ENCODE peak calls at places on chromosomes 6 and 20, in five cellular contexts. E is cardiac muscle cell, P is NCI-H1092 treated with DMSO at 0.1 percent for 48 hours, C is H9, N is HFFc6. A is an unnamed sample.

GRCh38 chr20:3221398-3222226 is 12.3 kb downstream of the ITPA start:
- DNase-seq in C (no peak), N (no peak), E (no peak), P (peak), A (no peak)

GRCh38 chr6:1761472-1761871 is 151.8 kb downstream of the FOXC1 start:
- DNase-seq in P (peak), C (no peak), E (no peak), N (no peak), A (no peak)

GRCh38 chr20:62745959-62746288 is 37.3 kb downstream of the NTSR1 start:
- DNase-seq in E (no peak), P (no peak), C (no peak), N (no peak), A (no peak)

GRCh38 chr6:41685641-41686380 is 47.5 kb downstream of the MDFI start:
- DNase-seq in C (no peak), P (no peak), E (no peak), N (no peak), A (no peak)

GRCh38 chr6:6583836-6584235 is 4.7 kb upstream of the LY86 start:
- DNase-seq in C (no peak), N (no peak), E (no peak), P (no peak), A (no peak)

GRCh38 chr20:10490706-10491105 is 55.6 kb downstream of the SLX4IP start:
- DNase-seq in N (no peak), E (no peak), C (peak), P (no peak), A (peak)

GRCh38 chr6:154508573-154509375 is 1.7 kb downstream of the CNKSR3 start:
- DNase-seq in P (no peak), C (no peak), E (no peak), N (no peak), A (no peak)

GRCh38 chr6:73695619-73696421 is at the start of gene CD109:
- DNase-seq in N (peak), C (peak), E (peak), P (peak), A (peak)

GRCh38 chr20:44924526-44924925 is 14.7 kb downstream of the PABPC1L start:
- DNase-seq in P (no peak), C (no peak), E (peak), N (no peak), A (no peak)

GRCh38 chr6:66930559-66931290 is 1223.7 kb upstream of the EYS start:
- DNase-seq in P (no peak), E (peak), C (no peak), N (no peak), A (no peak)

GRCh38 chr6:19557191-19557590 is 280.0 kb upstream of the ID4 start:
- DNase-seq in N (no peak), P (no peak), C (no peak), E (no peak), A (no peak)

GRCh38 chr6:143286280-143286795 is 164.2 kb downstream of the ADAT2 start:
- DNase-seq in E (peak), N (no peak), C (no peak), P (no peak), A (no peak)

GRCh38 chr6:9136141-9136865 is 701.0 kb upstream of the SLC35B3 start:
- DNase-seq in P (no peak), N (no peak), E (no peak), C (no peak), A (no peak)

GRCh38 chr6:148747493-148748160 is 797 bp downstream of the UST start:
- DNase-seq in N (no peak), E (peak), C (peak), P (peak), A (peak)

GRCh38 chr6:89116702-89117101 is 1.2 kb downstream of the SRSF12 start:
- DNase-seq in P (no peak), E (no peak), N (no peak), C (no peak), A (no peak)

GRCh38 chr6:82951389-82951788 is 114.3 kb downstream of the UBE3D start:
- DNase-seq in C (no peak), P (no peak), E (no peak), N (peak), A (no peak)

GRCh38 chr6:30005482-30005881 is 55.6 kb upstream of the POLR1H start:
- DNase-seq in C (no peak), P (no peak), N (no peak), E (no peak), A (no peak)

GRCh38 chr20:56627122-56628014 is 1.7 kb upstream of the TFAP2C start:
- DNase-seq in E (no peak), N (no peak), C (peak), P (no peak), A (no peak)

GRCh38 chr20:60238992-60239655 is 280.9 kb downstream of the CDH26 start:
- DNase-seq in E (no peak), N (no peak), C (no peak), P (no peak), A (no peak)

GRCh38 chr20:50380697-50381040 is 129.5 kb upstream of the PTPN1 start:
- DNase-seq in E (peak), P (peak), N (peak), C (no peak), A (peak)

GRCh38 chr20:2708073-2708415 is 15.5 kb downstream of the EBF4 start:
- DNase-seq in P (peak), N (no peak), E (no peak), C (peak), A (no peak)

GRCh38 chr20:24146231-24146634 is 157.7 kb upstream of the GGTLC1 start:
- DNase-seq in N (peak), P (no peak), C (no peak), E (no peak), A (no peak)

GRCh38 chr6:107318100-107318736 is 141.1 kb downstream of the PDSS2 start:
- DNase-seq in N (peak), E (peak), P (peak), C (peak), A (peak)

GRCh38 chr6:42200035-42200434 is 5.3 kb upstream of the GUCA1B start:
- DNase-seq in C (no peak), N (peak), P (peak), E (peak), A (no peak)

GRCh38 chr6:107331409-107332386 is 127.7 kb downstream of the PDSS2 start:
- DNase-seq in C (no peak), E (no peak), N (no peak), P (no peak), A (no peak)

GRCh38 chr20:19974621-19975435 is 42.3 kb upstream of the NAA20 start:
- DNase-seq in C (no peak), N (peak), P (peak), E (peak), A (peak)

GRCh38 chr6:159324599-159324998 is 155.4 kb downstream of the FNDC1 start:
- DNase-seq in E (peak), P (no peak), C (no peak), N (no peak), A (no peak)

GRCh38 chr6:78483141-78483540 is 384.2 kb upstream of the IRAK1BP1 start:
- DNase-seq in E (no peak), C (no peak), P (no peak), N (no peak), A (no peak)

GRCh38 chr6:147567141-147567805 is 58.8 kb downstream of the SAMD5 start:
- DNase-seq in N (no peak), C (no peak), P (no peak), E (no peak), A (no peak)

GRCh38 chr20:3101737-3102574 is 17.4 kb upstream of the AVP start:
- DNase-seq in P (no peak), C (no peak), N (no peak), E (no peak), A (no peak)

GRCh38 chr6:40894962-40895799 is 143.8 kb downstream of the UNC5CL start:
- DNase-seq in E (peak), P (no peak), C (peak), N (peak), A (peak)